ENCODE peak calls at places on chromosome 3, in eight cellular contexts. One of them, this sample, is unnamed.

GRCh38 chr3:79497447-79498111 is 270.2 kb downstream of the ROBO1 start:
- DNase-seq in PC-3: peak; percentile 50
- DNase-seq in GM23338: peak; percentile 38
- DNase-seq in MM.1S: peak; percentile 14
- DNase-seq in hepatocyte: no peak
- DNase-seq in SK-N-SH: peak; percentile 65
- DNase-seq in GM23248: peak; percentile 50
- DNase-seq in HCT116: no peak
- DNase-seq in this sample: peak; percentile 5

GRCh38 chr3:169662215-169663070 is 1.1 kb downstream of the MECOM start:
- DNase-seq in PC-3: peak; percentile 73
- DNase-seq in GM23338: peak; percentile 90
- DNase-seq in MM.1S: peak; percentile 92
- DNase-seq in hepatocyte: peak; percentile 90
- DNase-seq in SK-N-SH: peak; percentile 91
- DNase-seq in GM23248: peak; percentile 83
- DNase-seq in HCT116: peak; percentile 24
- DNase-seq in this sample: peak; percentile 73

GRCh38 chr3:105649469-105649868 is 219.3 kb downstream of the CBLB start:
- DNase-seq in PC-3: no peak
- DNase-seq in GM23338: no peak
- DNase-seq in MM.1S: no peak
- DNase-seq in hepatocyte: no peak
- DNase-seq in SK-N-SH: no peak
- DNase-seq in GM23248: no peak
- DNase-seq in HCT116: no peak
- DNase-seq in this sample: no peak

GRCh38 chr3:12947504-12948369 is 106.4 kb upstream of the RPL32 start:
- DNase-seq in PC-3: peak; percentile 70
- DNase-seq in GM23338: peak; percentile 51
- DNase-seq in MM.1S: no peak
- DNase-seq in hepatocyte: peak; percentile 70
- DNase-seq in SK-N-SH: no peak
- DNase-seq in GM23248: peak; percentile 79
- DNase-seq in HCT116: no peak
- DNase-seq in this sample: no peak

GRCh38 chr3:126852536-126852935 is 130.4 kb upstream of the PLXNA1 start:
- DNase-seq in PC-3: no peak
- DNase-seq in GM23338: peak; percentile 62
- DNase-seq in MM.1S: no peak
- DNase-seq in hepatocyte: no peak
- DNase-seq in SK-N-SH: no peak
- DNase-seq in GM23248: no peak
- DNase-seq in HCT116: no peak
- DNase-seq in this sample: no peak

GRCh38 chr3:160449660-160450598 is at the start of gene TRIM59:
- DNase-seq in PC-3: peak; percentile 97
- DNase-seq in GM23338: peak; percentile 99
- DNase-seq in MM.1S: peak; percentile 100
- DNase-seq in hepatocyte: peak; percentile 98
- DNase-seq in SK-N-SH: peak; percentile 98
- DNase-seq in GM23248: peak; percentile 97
- DNase-seq in HCT116: peak; percentile 94
- DNase-seq in this sample: peak; percentile 98

GRCh38 chr3:50474717-50475116 is 28.7 kb downstream of the CACNA2D2 start:
- DNase-seq in PC-3: peak; percentile 18
- DNase-seq in GM23338: no peak
- DNase-seq in MM.1S: no peak
- DNase-seq in hepatocyte: no peak
- DNase-seq in SK-N-SH: no peak
- DNase-seq in GM23248: peak; percentile 82
- DNase-seq in HCT116: no peak
- DNase-seq in this sample: no peak

GRCh38 chr3:60055765-60056164 is 1005.9 kb upstream of the CFAP20DC start:
- DNase-seq in PC-3: peak; percentile 27
- DNase-seq in GM23338: no peak
- DNase-seq in MM.1S: no peak
- DNase-seq in hepatocyte: peak; percentile 10
- DNase-seq in SK-N-SH: no peak
- DNase-seq in GM23248: peak; percentile 47
- DNase-seq in HCT116: no peak
- DNase-seq in this sample: no peak

GRCh38 chr3:24929521-24929920 is 434.9 kb upstream of the THRB start:
- DNase-seq in PC-3: no peak
- DNase-seq in GM23338: no peak
- DNase-seq in MM.1S: no peak
- DNase-seq in hepatocyte: no peak
- DNase-seq in SK-N-SH: no peak
- DNase-seq in GM23248: no peak
- DNase-seq in HCT116: no peak
- DNase-seq in this sample: no peak

GRCh38 chr3:35505181-35505580 is 134.1 kb upstream of the ARPP21 start:
- DNase-seq in PC-3: no peak
- DNase-seq in GM23338: peak; percentile 85
- DNase-seq in MM.1S: no peak
- DNase-seq in hepatocyte: peak; percentile 60
- DNase-seq in SK-N-SH: no peak
- DNase-seq in GM23248: no peak
- DNase-seq in HCT116: no peak
- DNase-seq in this sample: no peak

DNA sequence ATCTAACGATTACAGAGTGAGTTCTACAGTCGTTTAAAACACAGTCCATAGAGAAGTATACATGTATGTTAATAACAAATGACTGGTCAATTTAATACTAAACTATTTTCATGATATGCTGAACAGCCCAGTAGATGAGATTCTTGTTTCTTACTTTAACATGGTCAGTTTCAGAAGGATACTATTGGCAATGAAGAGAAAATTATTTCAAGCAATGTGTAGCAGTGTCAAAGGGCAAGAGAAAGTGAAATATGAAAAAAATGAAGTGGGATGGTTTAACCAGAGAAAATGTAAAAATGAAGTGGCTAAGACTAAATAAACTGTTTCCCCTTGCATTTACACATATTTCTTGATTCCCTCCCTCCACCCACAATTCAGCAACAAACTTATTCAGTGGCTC is 192.1 kb upstream of the TTC14 start:
- DNase-seq in PC-3: no peak
- DNase-seq in GM23338: no peak
- DNase-seq in MM.1S: no peak
- DNase-seq in hepatocyte: no peak
- DNase-seq in SK-N-SH: no peak
- DNase-seq in GM23248: no peak
- DNase-seq in HCT116: no peak
- DNase-seq in this sample: no peak
- TF ChIP-seq EZH2phosphoT487 in PC-3: no peak
- TF ChIP-seq EZH2phosphoT487 in GM23338: no peak
- TF ChIP-seq EZH2phosphoT487 in MM.1S: no peak
- TF ChIP-seq EZH2phosphoT487 in hepatocyte: no peak
- TF ChIP-seq EZH2phosphoT487 in SK-N-SH: no peak
- TF ChIP-seq EZH2phosphoT487 in GM23248: no peak
- TF ChIP-seq EZH2phosphoT487 in HCT116: no peak
- TF ChIP-seq EZH2phosphoT487 in this sample: no peak

GRCh38 chr3:188993140-188993539 is 178.6 kb upstream of the TPRG1 start:
- DNase-seq in PC-3: no peak
- DNase-seq in GM23338: no peak
- DNase-seq in MM.1S: no peak
- DNase-seq in hepatocyte: no peak
- DNase-seq in SK-N-SH: no peak
- DNase-seq in GM23248: no peak
- DNase-seq in HCT116: no peak
- DNase-seq in this sample: no peak
- H3K9me2 ChIP-seq in PC-3: no peaks in the 10 kb centered on the region
- H3K9me2 ChIP-seq in GM23338: no peaks in the 10 kb centered on the region
- H3K9me2 ChIP-seq in MM.1S: no peaks in the 10 kb centered on the region
- H3K9me2 ChIP-seq in hepatocyte: no peaks in the 10 kb centered on the region
- H3K9me2 ChIP-seq in SK-N-SH: no peaks in the 10 kb centered on the region
- H3K9me2 ChIP-seq in GM23248: no peaks in the 10 kb centered on the region
- H3K9me2 ChIP-seq in HCT116: no peaks in the 10 kb centered on the region
- H3K9me2 ChIP-seq in this sample: no peaks in the 10 kb centered on the region

GRCh38 chr3:184738982-184739381 is 27.1 kb upstream of the MAGEF1 start:
- DNase-seq in PC-3: no peak
- DNase-seq in GM23338: no peak
- DNase-seq in MM.1S: no peak
- DNase-seq in hepatocyte: no peak
- DNase-seq in SK-N-SH: no peak
- DNase-seq in GM23248: no peak
- DNase-seq in HCT116: no peak
- DNase-seq in this sample: no peak
- H3K4me2 ChIP-seq in PC-3: peak overlapping the region; percentile 77
- H3K4me2 ChIP-seq in GM23338: no peak overlapping the region
- H3K4me2 ChIP-seq in MM.1S: no peak overlapping the region
- H3K4me2 ChIP-seq in hepatocyte: no peak overlapping the region
- H3K4me2 ChIP-seq in SK-N-SH: no peak overlapping the region
- H3K4me2 ChIP-seq in GM23248: no peak overlapping the region
- H3K4me2 ChIP-seq in HCT116: no peak overlapping the region
- H3K4me2 ChIP-seq in this sample: no peak overlapping the region

GRCh38 chr3:47813551-47814177 is 10.7 kb downstream of the DHX30 start:
- DNase-seq in PC-3: no peak
- DNase-seq in GM23338: no peak
- DNase-seq in MM.1S: no peak
- DNase-seq in hepatocyte: no peak
- DNase-seq in SK-N-SH: no peak
- DNase-seq in GM23248: no peak
- DNase-seq in HCT116: no peak
- DNase-seq in this sample: no peak

DNA sequence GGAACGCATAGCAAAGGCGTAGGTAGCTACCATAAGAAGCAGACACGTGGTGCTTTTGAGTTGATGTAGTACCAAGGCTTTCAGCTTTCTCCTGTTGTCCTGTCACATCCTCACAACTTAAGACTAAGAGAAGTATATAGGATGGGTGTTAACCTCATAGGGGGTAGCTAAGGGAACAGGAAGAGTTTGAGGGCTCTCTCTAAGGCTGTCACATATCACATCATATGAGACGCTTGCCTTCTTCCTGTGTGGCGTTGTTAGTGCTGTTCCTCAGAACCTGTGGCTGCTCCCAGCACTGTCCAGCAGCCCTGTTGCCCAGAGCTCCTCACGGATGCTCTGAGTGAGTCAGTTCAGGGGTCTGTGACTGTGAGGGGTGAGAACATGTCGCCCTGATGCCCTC is 14.7 kb downstream of the DHX30 start:
- DNase-seq in PC-3: no peak
- DNase-seq in GM23338: no peak
- DNase-seq in MM.1S: no peak
- DNase-seq in hepatocyte: no peak
- DNase-seq in SK-N-SH: no peak
- DNase-seq in GM23248: no peak
- DNase-seq in HCT116: no peak
- DNase-seq in this sample: no peak
- TF ChIP-seq EZH2phosphoT487 in PC-3: no peak
- TF ChIP-seq EZH2phosphoT487 in GM23338: no peak
- TF ChIP-seq EZH2phosphoT487 in MM.1S: no peak
- TF ChIP-seq EZH2phosphoT487 in hepatocyte: no peak
- TF ChIP-seq EZH2phosphoT487 in SK-N-SH: no peak
- TF ChIP-seq EZH2phosphoT487 in GM23248: no peak
- TF ChIP-seq EZH2phosphoT487 in HCT116: no peak
- TF ChIP-seq EZH2phosphoT487 in this sample: no peak